ENCODE peak calls at places on chromosomes 6 and 20, in six cellular contexts. W, I, T, J, O and C are unnamed samples.

GRCh38 chr6:42627044-42627443 is 63.2 kb downstream of the UBR2 start:
- DNase-seq in I (no peak), W (no peak), J (no peak), T (no peak), O (no peak), C (no peak)

GRCh38 chr6:107793193-107793592 is 30.9 kb downstream of the SCML4 start:
- DNase-seq in I (no peak), J (no peak), O (no peak), W (no peak), T (no peak), C (no peak)

GRCh38 chr20:21693322-21693721 is 12.1 kb upstream of the PAX1 start:
- DNase-seq in J (no peak), O (no peak), T (no peak), W (peak; percentile 67), I (no peak), C (peak; percentile 69)

GRCh38 chr6:74870403-74870802 is 335.4 kb downstream of the COL12A1 start:
- DNase-seq in I (no peak), O (no peak), T (no peak), W (peak; percentile 64), J (no peak), C (no peak)

GRCh38 chr6:139050770-139051313 is 22.3 kb downstream of the ABRACL start:
- DNase-seq in I (no peak), W (no peak), T (no peak), J (no peak), O (no peak), C (no peak)

GRCh38 chr6:10595731-10596664 is 74.8 kb downstream of the GCNT2 start:
- DNase-seq in O (no peak), W (peak; percentile 87), I (no peak), J (no peak), T (no peak), C (no peak)

GRCh38 chr6:282867-283416 is 9.3 kb upstream of the DUSP22 start:
- DNase-seq in W (no peak), I (no peak), J (no peak), T (no peak), O (no peak), C (no peak)

GRCh38 chr20:59741073-59741472 is 136.7 kb downstream of the PHACTR3 start:
- DNase-seq in J (no peak), T (no peak), I (no peak), W (no peak), O (no peak), C (no peak)

GRCh38 chr6:6320901-6321300 is 439 bp upstream of the F13A1 start:
- DNase-seq in O (no peak), T (peak; percentile 64), W (peak; percentile 65), I (no peak), J (no peak), C (peak; percentile 32)

GRCh38 chr20:58251979-58252591 is 23.6 kb upstream of the ANKRD60 start:
- DNase-seq in J (no peak), T (no peak), I (no peak), O (no peak), W (peak; percentile 51), C (no peak)

GRCh38 chr20:45426621-45427020 is 10.7 kb downstream of the PIGT start:
- DNase-seq in W (no peak), T (no peak), J (no peak), I (no peak), O (no peak), C (no peak)

GRCh38 chr20:43568706-43569105 is 9.9 kb downstream of the SGK2 start:
- DNase-seq in W (no peak), J (no peak), O (no peak), I (no peak), T (no peak), C (peak; percentile 52)

GRCh38 chr20:41050361-41051019 is 21.9 kb downstream of the TOP1 start:
- DNase-seq in O (no peak), W (peak; percentile 51), T (no peak), I (no peak), J (no peak), C (no peak)

GRCh38 chr20:20373046-20373706 is 5.3 kb downstream of the INSM1 start:
- DNase-seq in J (no peak), I (no peak), T (peak; percentile 94), O (no peak), W (no peak), C (no peak)

GRCh38 chr20:45963059-45964011 is 8.7 kb downstream of the ZNF335 start:
- DNase-seq in W (peak; percentile 63), I (no peak), O (peak; percentile 31), T (no peak), J (no peak), C (peak; percentile 77)

GRCh38 chr6:3628143-3628840 is 123.2 kb downstream of the PXDC1 start:
- DNase-seq in O (no peak), T (no peak), I (no peak), J (no peak), W (no peak), C (no peak)

GRCh38 chr20:1336699-1337387 is 7.9 kb upstream of the SDCBP2 start:
- DNase-seq in T (no peak), I (peak; percentile 75), W (no peak), O (peak; percentile 75), J (no peak), C (no peak)

GRCh38 chr6:149234051-149234962 is 83.2 kb upstream of the TAB2 start:
- DNase-seq in W (peak; percentile 69), I (no peak), J (no peak), T (no peak), O (no peak), C (no peak)

GRCh38 chr6:45509426-45509825 is 131.7 kb upstream of the SUPT3H start:
- DNase-seq in T (no peak), O (no peak), J (no peak), W (no peak), I (no peak), C (no peak)
- H3K36me3 ChIP-seq in T (peaks cover 73% of the 10 kb centered on the region), O (no peaks in the 10 kb centered on the region), J (no peaks in the 10 kb centered on the region), W (no peaks in the 10 kb centered on the region), I (no peaks in the 10 kb centered on the region), C (no peaks in the 10 kb centered on the region)

GRCh38 chr6:31575952-31576684 is 753 bp downstream of the TNF start:
- DNase-seq in T (peak; percentile 7), I (no peak), J (no peak), W (no peak), O (no peak), C (peak; percentile 14)

GRCh38 chr6:31576897-31577341 is 1.6 kb downstream of the TNF start:
- DNase-seq in J (no peak), O (no peak), I (no peak), T (no peak), W (no peak), C (peak; percentile 10)

GRCh38 chr6:31574106-31575061 is 981 bp upstream of the TNF start:
- DNase-seq in T (no peak), W (peak; percentile 63), J (no peak), O (no peak), I (no peak), C (peak; percentile 73)

GRCh38 chr6:31573239-31574105 is 1.4 kb downstream of the LTA start:
- DNase-seq in O (no peak), J (no peak), T (no peak), I (no peak), W (peak; percentile 88), C (peak; percentile 36)

DNA sequence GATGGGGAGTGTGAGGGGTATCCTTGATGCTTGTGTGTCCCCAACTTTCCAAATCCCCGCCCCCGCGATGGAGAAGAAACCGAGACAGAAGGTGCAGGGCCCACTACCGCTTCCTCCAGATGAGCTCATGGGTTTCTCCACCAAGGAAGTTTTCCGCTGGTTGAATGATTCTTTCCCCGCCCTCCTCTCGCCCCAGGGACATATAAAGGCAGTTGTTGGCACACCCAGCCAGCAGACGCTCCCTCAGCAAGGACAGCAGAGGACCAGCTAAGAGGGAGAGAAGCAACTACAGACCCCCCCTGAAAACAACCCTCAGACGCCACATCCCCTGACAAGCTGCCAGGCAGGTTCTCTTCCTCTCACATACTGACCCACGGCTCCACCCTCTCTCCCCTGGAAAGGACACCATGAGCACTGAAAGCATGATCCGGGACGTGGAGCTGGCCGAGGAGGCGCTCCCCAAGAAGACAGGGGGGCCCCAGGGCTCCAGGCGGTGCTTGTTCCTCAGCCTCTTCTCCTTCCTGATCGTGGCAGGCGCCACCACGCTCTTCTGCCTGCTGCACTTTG is at the start of gene TNF:
- DNase-seq in I (peak; percentile 36), J (peak; percentile 87), W (no peak), O (peak; percentile 66), T (no peak), C (peak; percentile 44)
- H3K4me3 ChIP-seq in I (no peak within 1 kb of the TSS), J (peak within 1 kb of the TSS; percentile 90), W (no peak within 1 kb of the TSS), O (peak within 1 kb of the TSS; percentile 23), T (no peak within 1 kb of the TSS), C (no peak within 1 kb of the TSS)

GRCh38 chr20:51118216-51118615 is 95.3 kb upstream of the KCNG1 start:
- DNase-seq in I (no peak), O (no peak), T (no peak), W (no peak), J (no peak), C (no peak)
- H3K27me3 ChIP-seq in I (no peaks in the 10 kb centered on the region), O (no peaks in the 10 kb centered on the region), T (peaks cover 6% of the 10 kb centered on the region), W (no peaks in the 10 kb centered on the region), J (peaks cover 7% of the 10 kb centered on the region), C (no peaks in the 10 kb centered on the region)

DNA sequence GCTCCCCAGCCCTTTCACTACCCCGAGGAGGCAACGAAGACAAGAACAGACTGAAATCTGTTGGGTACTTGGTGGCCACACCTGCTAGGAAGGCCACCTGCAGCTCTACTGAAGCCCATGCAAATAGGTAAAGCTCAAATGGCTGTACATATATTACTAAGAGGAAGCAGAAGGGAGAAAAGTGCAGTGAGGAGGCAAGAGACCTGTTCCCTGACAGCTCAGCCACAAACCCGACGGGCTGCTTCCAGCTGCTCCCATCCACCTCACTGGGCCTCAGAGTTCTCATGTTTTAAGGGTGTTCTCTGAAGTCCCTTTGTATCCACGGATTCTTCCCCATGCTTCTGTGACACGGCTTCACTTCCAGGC is 24.6 kb downstream of the TRAM2 start:
- DNase-seq in W (no peak), I (no peak), O (no peak), J (peak; percentile 59), T (peak; percentile 68), C (no peak)
- H3K36me3 ChIP-seq in W (no peaks in the 10 kb centered on the region), I (no peaks in the 10 kb centered on the region), O (no peaks in the 10 kb centered on the region), J (no peaks in the 10 kb centered on the region), T (no peaks in the 10 kb centered on the region), C (no peaks in the 10 kb centered on the region)

GRCh38 chr6:33211136-33211535 is 2.8 kb downstream of the RING1 start:
- DNase-seq in O (no peak), I (no peak), J (no peak), W (no peak), T (no peak), C (peak; percentile 51)

GRCh38 chr6:33213166-33213988 is 5.1 kb downstream of the RING1 start:
- DNase-seq in I (no peak), J (no peak), T (peak; percentile 41), W (peak; percentile 59), O (no peak), C (peak; percentile 86)

GRCh38 chr6:33212857-33213165 is 4.5 kb downstream of the RING1 start:
- DNase-seq in W (no peak), O (no peak), I (no peak), T (no peak), J (no peak), C (no peak)

GRCh38 chr6:33209856-33210255 is 1.6 kb downstream of the RING1 start:
- DNase-seq in W (no peak), T (no peak), J (no peak), I (no peak), O (no peak), C (peak; percentile 18)

GRCh38 chr6:33211666-33212422 is 3.5 kb downstream of the RING1 start:
- DNase-seq in O (no peak), I (no peak), J (no peak), W (peak; percentile 56), T (no peak), C (peak; percentile 87)
- H3K4me3 ChIP-seq in O (no peak overlapping the region), I (no peak overlapping the region), J (no peak overlapping the region), W (no peak overlapping the region), T (no peak overlapping the region), C (no peak overlapping the region)